ENCODE peak calls at places on chromosomes 5 and 9, in five cellular contexts. N, L, Y, V and D are unnamed samples.

GRCh38 chr5:139638090-139638735 is 9.9 kb upstream of the CXXC5 start:
- DNase-seq in N (peak), L (no peak), Y (no peak), V (peak), D (no peak)

GRCh38 chr9:6383551-6384225 is 29.3 kb upstream of the UHRF2 start:
- DNase-seq in L (peak), N (peak), V (no peak), Y (no peak), D (peak)

GRCh38 chr9:21656776-21657637 is 145.4 kb upstream of the MTAP start:
- DNase-seq in L (no peak), N (peak), Y (peak), V (no peak), D (peak)

GRCh38 chr5:179439181-179439990 is 94.1 kb upstream of the ADAMTS2 start:
- DNase-seq in N (no peak), V (no peak), Y (no peak), L (no peak), D (no peak)

GRCh38 chr5:72290356-72291133 is 29.5 kb downstream of the MRPS27 start:
- DNase-seq in N (no peak), V (no peak), Y (no peak), L (peak), D (peak)

GRCh38 chr5:69219939-69220338 is 14.7 kb upstream of the CDK7 start:
- DNase-seq in Y (no peak), N (no peak), L (no peak), V (no peak), D (no peak)

GRCh38 chr5:58922392-58923171 is 339.7 kb downstream of the RAB3C start:
- DNase-seq in Y (peak), L (no peak), V (no peak), N (peak), D (peak)

GRCh38 chr9:137742698-137743097 is 123.9 kb downstream of the EHMT1 start:
- DNase-seq in L (peak), Y (no peak), N (peak), V (peak), D (no peak)

GRCh38 chr9:136363606-136364368 is at the start of gene DNLZ:
- DNase-seq in L (peak), Y (peak), N (peak), V (peak), D (peak)

GRCh38 chr9:131319486-131319885 is 30.0 kb downstream of the PLPP7 start:
- DNase-seq in L (no peak), Y (no peak), V (no peak), N (no peak), D (no peak)

GRCh38 chr9:87597710-87598200 is 100.1 kb downstream of the DAPK1 start:
- DNase-seq in Y (no peak), N (no peak), L (no peak), V (no peak), D (no peak)

GRCh38 chr5:119191944-119192343 is 121.1 kb downstream of the DMXL1 start:
- DNase-seq in L (no peak), V (no peak), N (no peak), Y (no peak), D (no peak)

GRCh38 chr9:128099932-128100491 is 27.5 kb downstream of the PTGES2 start:
- DNase-seq in L (no peak), N (peak), Y (no peak), V (peak), D (no peak)

GRCh38 chr9:138025417-138025816 is 147.8 kb downstream of the CACNA1B start:
- DNase-seq in Y (no peak), N (no peak), L (no peak), V (no peak), D (no peak)

GRCh38 chr9:114037249-114037648 is 40.9 kb downstream of the AMBP start:
- DNase-seq in N (no peak), Y (no peak), L (no peak), V (no peak), D (no peak)

GRCh38 chr5:138969323-138970013 is 94.3 kb upstream of the LRRTM2 start:
- DNase-seq in N (no peak), L (no peak), V (no peak), Y (no peak), D (no peak)

GRCh38 chr5:120706877-120707276 is 242.8 kb downstream of the PRR16 start:
- DNase-seq in L (no peak), N (no peak), Y (no peak), V (no peak), D (no peak)

GRCh38 chr5:102678267-102679058 is 76.6 kb upstream of the PAM start:
- DNase-seq in Y (peak), L (peak), V (no peak), N (peak), D (no peak)

GRCh38 chr9:131410051-131410491 is 16.2 kb downstream of the PRRC2B start:
- DNase-seq in N (no peak), V (no peak), L (no peak), Y (no peak), D (peak)

GRCh38 chr5:60797482-60798153 is 46.5 kb downstream of the ELOVL7 start:
- DNase-seq in L (no peak), V (no peak), Y (no peak), N (no peak), D (no peak)

GRCh38 chr9:132641216-132641615 is 28.6 kb downstream of the DDX31 start:
- DNase-seq in L (no peak), Y (no peak), N (no peak), V (no peak), D (no peak)

GRCh38 chr9:129675656-129676055 is 10.2 kb downstream of the PRRX2 start:
- DNase-seq in L (no peak), N (peak), V (peak), Y (no peak), D (no peak)

GRCh38 chr5:172452398-172453205 is 1.7 kb downstream of the SH3PXD2B start:
- DNase-seq in Y (peak), L (peak), V (peak), N (peak), D (peak)

GRCh38 chr5:157342822-157343402 is 77.0 kb downstream of the CYFIP2 start:
- DNase-seq in V (peak), N (peak), Y (no peak), L (peak), D (no peak)

GRCh38 chr5:97425511-97425910 is 242.5 kb upstream of the RIOK2 start:
- DNase-seq in Y (no peak), V (no peak), N (peak), L (peak), D (no peak)

GRCh38 chr5:157100140-157100679 is 8.6 kb downstream of the HAVCR2 start:
- DNase-seq in L (peak), Y (no peak), V (no peak), N (peak), D (peak)

GRCh38 chr5:160105686-160106085 is 13.6 kb downstream of the PWWP2A start:
- DNase-seq in N (peak), Y (no peak), V (no peak), L (no peak), D (no peak)

GRCh38 chr5:72847989-72848473 is 31.6 kb downstream of the TNPO1 start:
- DNase-seq in V (peak), N (peak), L (peak), Y (peak), D (peak)

GRCh38 chr9:79896390-79896789 is 324.6 kb downstream of the TLE4 start:
- DNase-seq in V (no peak), Y (peak), N (no peak), L (no peak), D (no peak)

DNA sequence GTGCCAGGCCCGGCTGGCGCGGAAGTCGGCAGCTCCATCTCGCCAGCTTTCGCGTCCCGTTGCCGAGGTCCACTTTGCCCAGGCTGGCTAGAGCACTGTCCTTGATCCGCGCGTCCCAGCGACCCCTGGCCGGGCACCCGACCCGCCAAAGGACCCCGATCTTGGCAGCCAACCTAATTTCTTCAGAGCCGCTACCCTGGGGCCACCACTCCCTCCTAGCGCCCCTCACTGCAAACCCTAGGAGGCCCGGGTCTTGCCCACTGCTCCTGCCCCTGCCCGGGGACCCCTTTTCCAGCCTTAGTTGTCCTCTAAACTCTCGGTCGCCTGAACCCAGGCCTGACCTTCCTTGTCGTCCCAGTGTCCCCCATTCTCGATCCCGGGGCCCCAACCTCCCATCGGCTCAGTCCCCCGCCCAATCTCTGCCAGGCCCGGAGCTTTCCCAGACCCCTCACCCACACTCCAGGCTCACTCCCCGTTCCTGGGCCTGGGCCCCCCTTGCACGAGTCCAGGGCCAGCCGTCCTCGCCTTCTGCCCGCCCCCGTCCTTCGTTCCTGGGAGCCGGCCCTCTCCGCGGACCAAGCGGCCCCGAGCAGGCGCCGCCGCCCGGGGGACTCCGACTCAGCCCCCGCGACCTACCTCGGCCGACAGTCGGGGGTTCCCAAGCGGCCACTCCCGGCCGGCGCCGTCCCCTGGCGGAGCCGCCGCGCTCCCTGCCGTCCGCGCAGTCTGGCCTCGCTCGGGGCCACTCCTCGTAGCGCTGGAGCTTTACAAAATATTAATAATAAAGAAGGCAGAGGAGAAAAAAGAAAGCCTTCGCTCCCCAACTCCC is 701 bp upstream of the LMX1B start:
- DNase-seq in Y (no peak), L (no peak), V (no peak), N (peak), D (no peak)
- H3K4me3 ChIP-seq in Y (no peak), L (no peak), V (no peak), N (no peak), D (no peak)

DNA sequence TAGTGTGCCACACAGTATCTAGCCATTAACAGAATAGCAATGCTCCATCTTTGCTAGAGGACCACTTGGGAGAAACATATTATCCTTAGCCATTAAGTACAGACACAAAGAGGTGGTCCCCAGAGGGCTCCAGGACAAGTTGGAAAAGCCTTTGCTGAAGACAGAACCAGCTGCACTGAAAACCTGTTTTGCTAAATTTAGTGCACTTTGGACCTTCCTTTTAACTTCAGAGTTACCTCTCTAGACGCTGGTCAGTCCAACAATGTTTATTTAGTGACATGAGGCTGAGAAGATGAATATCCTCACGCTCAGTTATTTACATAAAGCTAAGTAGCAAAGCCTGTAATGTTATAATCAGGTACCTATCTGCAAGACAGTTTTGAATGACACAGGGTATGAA is 265.0 kb upstream of the ZNF608 start:
- DNase-seq in L (no peak), Y (no peak), V (peak), N (no peak), D (no peak)
- H3K4me3 ChIP-seq in L (no peak), Y (no peak), V (no peak), N (no peak), D (no peak)

GRCh38 chr5:178115136-178115834 is 2.0 kb downstream of the N4BP3 start:
- DNase-seq in L (no peak), V (no peak), N (no peak), Y (no peak), D (no peak)
- H3K4me3 ChIP-seq in L (no peak), V (no peak), N (no peak), Y (no peak), D (peak)

DNA sequence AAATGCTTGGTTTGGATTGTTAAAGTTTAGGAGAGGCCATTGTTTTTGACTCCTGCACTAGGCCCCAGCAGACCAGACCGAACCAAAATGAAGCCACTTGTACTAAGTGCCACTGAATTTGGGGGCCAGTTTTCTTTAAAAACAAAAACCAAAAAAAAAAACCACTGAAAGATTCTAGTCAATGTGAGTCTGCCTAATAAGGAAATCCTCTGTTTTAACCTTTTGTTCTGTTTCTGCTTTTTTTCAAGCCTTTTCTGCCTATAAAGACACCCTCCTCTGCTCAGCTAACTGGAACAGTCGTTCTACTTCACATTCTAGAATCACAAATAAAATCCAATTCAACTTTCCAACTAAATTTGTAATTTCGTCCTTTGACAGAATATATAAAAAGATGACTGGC is 64.9 kb downstream of the SERINC5 start:
- DNase-seq in N (no peak), L (no peak), Y (no peak), V (no peak), D (no peak)
- H3K4me3 ChIP-seq in N (no peak), L (no peak), Y (no peak), V (no peak), D (no peak)

GRCh38 chr5:32173394-32174010 is 617 bp downstream of the GOLPH3 start:
- DNase-seq in Y (no peak), L (no peak), N (peak), V (peak), D (no peak)
- H3K4me3 ChIP-seq in Y (peak), L (peak), N (peak), V (peak), D (peak)

GRCh38 chr9:94887721-94888120 is 161.2 kb downstream of the AOPEP start:
- DNase-seq in N (peak), V (no peak), L (no peak), Y (no peak), D (no peak)
- H3K4me3 ChIP-seq in N (no peak), V (no peak), L (no peak), Y (no peak), D (no peak)